ENCODE peak calls at places on chromosomes 11 and 22, in eight cellular contexts. L is kidney epithelial cell, U is astrocyte of the spinal cord, Z is lung, G is left ventricle myocardium inferior, C is fibroblast of pulmonary artery, K is prostate gland, B is A549. X is an unnamed sample.

GRCh38 chr11:75465701-75466531 is 32.9 kb upstream of the KLHL35 start:
- DNase-seq in L (no peak), U (peak; percentile 29), Z (no peak), G (no peak), C (peak; percentile 33), K (no peak), B (no peak), X (no peak)

GRCh38 chr11:105763594-105763993 is 153.7 kb downstream of the GRIA4 start:
- DNase-seq in L (no peak), U (no peak), Z (no peak), G (no peak), C (no peak), K (no peak), B (no peak), X (no peak)

GRCh38 chr11:113363996-113364641 is 23.5 kb upstream of the ANKK1 start:
- DNase-seq in L (no peak), U (no peak), Z (no peak), G (no peak), C (no peak), K (no peak), B (no peak), X (no peak)

GRCh38 chr11:127620660-127621059 is 620.1 kb upstream of the KIRREL3 start:
- DNase-seq in L (no peak), U (peak; percentile 38), Z (no peak), G (no peak), C (peak; percentile 10), K (no peak), B (no peak), X (peak; percentile 6)

GRCh38 chr22:40310771-40311120 is 35.6 kb upstream of the ADSL start:
- DNase-seq in L (no peak), U (no peak), Z (no peak), G (no peak), C (no peak), K (no peak), B (no peak), X (no peak)

GRCh38 chr11:75557649-75558494 is 4.2 kb upstream of the SERPINH1 start:
- DNase-seq in L (no peak), U (peak; percentile 88), Z (peak; percentile 78), G (no peak), C (peak; percentile 96), K (peak; percentile 48), B (no peak), X (no peak)

GRCh38 chr11:9796854-9797253 is 133.0 kb downstream of the SWAP70 start:
- DNase-seq in L (no peak), U (no peak), Z (no peak), G (no peak), C (no peak), K (no peak), B (no peak), X (peak; percentile 32)

GRCh38 chr22:35476341-35476740 is 64.3 kb upstream of the RASD2 start:
- DNase-seq in L (peak; percentile 37), U (peak; percentile 38), Z (no peak), G (no peak), C (no peak), K (no peak), B (no peak), X (no peak)

GRCh38 chr11:38060930-38061329 is 1462.9 kb upstream of the RAG2 start:
- DNase-seq in L (no peak), U (no peak), Z (no peak), G (no peak), C (no peak), K (no peak), B (no peak), X (no peak)

GRCh38 chr22:42937164-42937854 is 77.6 kb downstream of the PACSIN2 start:
- DNase-seq in L (no peak), U (peak; percentile 84), Z (peak; percentile 76), G (no peak), C (peak; percentile 67), K (no peak), B (peak; percentile 71), X (peak; percentile 86)

GRCh38 chr11:103528596-103528995 is 419.4 kb downstream of the DYNC2H1 start:
- DNase-seq in L (no peak), U (no peak), Z (no peak), G (no peak), C (no peak), K (no peak), B (no peak), X (no peak)

GRCh38 chr11:103525069-103525468 is 415.8 kb downstream of the DYNC2H1 start:
- DNase-seq in L (no peak), U (peak; percentile 64), Z (no peak), G (no peak), C (peak; percentile 65), K (no peak), B (no peak), X (no peak)

GRCh38 chr11:103530257-103530656 is 421.0 kb downstream of the DYNC2H1 start:
- DNase-seq in L (no peak), U (no peak), Z (no peak), G (no peak), C (peak; percentile 51), K (no peak), B (no peak), X (no peak)

GRCh38 chr11:103529217-103529684 is 420.0 kb downstream of the DYNC2H1 start:
- DNase-seq in L (peak; percentile 75), U (peak; percentile 59), Z (no peak), G (no peak), C (peak; percentile 63), K (no peak), B (peak; percentile 62), X (no peak)

DNA sequence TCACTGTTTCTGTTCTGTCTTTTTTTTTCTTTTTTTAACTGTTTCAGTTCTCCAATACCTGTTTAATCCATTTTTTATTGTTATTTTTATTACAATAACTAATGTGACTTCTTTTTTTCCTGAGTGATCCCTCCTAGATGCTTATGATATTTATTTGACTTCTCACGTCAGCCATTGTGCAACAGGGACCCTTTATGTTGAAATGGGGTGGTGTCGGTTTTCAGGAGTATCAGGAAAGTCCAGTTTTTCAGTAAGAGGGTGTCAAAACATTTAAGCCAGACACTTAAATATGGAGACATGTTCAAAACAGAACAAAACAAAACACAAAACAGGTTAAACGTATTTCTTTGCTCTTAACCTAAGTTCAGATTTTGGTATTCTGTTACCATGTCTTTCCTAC is 418.8 kb downstream of the DYNC2H1 start:
- DNase-seq in L (no peak), U (no peak), Z (no peak), G (no peak), C (peak; percentile 35), K (no peak), B (no peak), X (no peak)
- H3K4me3 ChIP-seq in L (no peak overlapping the region), U (no peak overlapping the region), Z (no peak overlapping the region), G (no peak overlapping the region), C (no peak overlapping the region), K (no peak overlapping the region), B (no peak overlapping the region), X (no peak overlapping the region)

GRCh38 chr11:117219001-117219400 is 12.9 kb downstream of the PCSK7 start:
- DNase-seq in L (no peak), U (no peak), Z (no peak), G (no peak), C (no peak), K (no peak), B (no peak), X (no peak)

GRCh38 chr11:117217141-117217609 is 14.7 kb downstream of the PCSK7 start:
- DNase-seq in L (no peak), U (no peak), Z (no peak), G (no peak), C (peak; percentile 98), K (no peak), B (no peak), X (no peak)

GRCh38 chr11:117219455-117219854 is 12.4 kb downstream of the PCSK7 start:
- DNase-seq in L (no peak), U (no peak), Z (no peak), G (no peak), C (no peak), K (no peak), B (no peak), X (no peak)

GRCh38 chr11:117218133-117218915 is 13.5 kb downstream of the PCSK7 start:
- DNase-seq in L (no peak), U (no peak), Z (no peak), G (no peak), C (peak; percentile 88), K (no peak), B (no peak), X (no peak)

GRCh38 chr11:117217685-117218084 is 14.2 kb downstream of the PCSK7 start:
- DNase-seq in L (no peak), U (no peak), Z (no peak), G (no peak), C (no peak), K (no peak), B (no peak), X (no peak)
- H3K4me3 ChIP-seq in L (no peak overlapping the region), U (no peak overlapping the region), Z (no peak overlapping the region), G (peak overlapping the region; percentile 22), C (no peak overlapping the region), K (no peak overlapping the region), B (no peak overlapping the region), X (no peak overlapping the region)

DNA sequence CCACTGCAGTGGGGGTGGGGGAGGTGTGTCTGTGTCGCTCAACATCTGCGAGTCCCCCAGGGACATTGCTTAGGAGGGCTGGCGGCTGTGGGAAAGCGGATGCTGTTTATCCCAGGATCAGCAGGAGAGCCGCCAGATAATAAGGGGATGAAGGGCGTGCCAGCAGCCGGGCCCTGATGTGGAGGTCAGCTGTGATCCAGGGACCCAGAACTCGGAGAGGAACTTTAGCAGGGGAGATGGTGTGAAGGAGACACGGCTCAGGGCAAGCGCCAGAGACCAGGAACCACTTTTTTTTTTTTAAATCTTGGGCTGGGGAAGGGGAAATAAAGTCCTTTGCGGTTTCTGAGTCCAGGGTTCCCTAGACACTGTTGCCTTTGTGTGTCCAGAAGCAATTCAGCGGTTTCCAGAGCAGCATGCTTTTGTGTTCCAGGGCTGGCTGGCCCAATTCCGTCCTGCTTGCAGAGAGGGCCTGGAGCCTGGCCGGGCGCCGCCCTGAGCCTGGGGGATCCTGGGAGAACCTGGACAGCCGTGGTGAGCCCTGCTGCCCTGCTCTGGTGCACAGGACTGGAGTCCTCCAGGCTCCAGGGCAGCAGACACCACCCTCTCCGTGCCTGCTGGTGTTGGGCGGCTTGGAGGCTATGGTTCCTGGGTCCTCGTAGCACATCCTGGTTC is at the start of gene GRAMD4:
- DNase-seq in L (no peak), U (peak; percentile 66), Z (no peak), G (peak; percentile 74), C (no peak), K (no peak), B (no peak), X (peak; percentile 58)
- H3K4me3 ChIP-seq in L (no peak within 1 kb of the TSS), U (no peak within 1 kb of the TSS), Z (no peak within 1 kb of the TSS), G (peak within 1 kb of the TSS; percentile 11), C (no peak within 1 kb of the TSS), K (no peak within 1 kb of the TSS), B (no peak within 1 kb of the TSS), X (no peak within 1 kb of the TSS)

DNA sequence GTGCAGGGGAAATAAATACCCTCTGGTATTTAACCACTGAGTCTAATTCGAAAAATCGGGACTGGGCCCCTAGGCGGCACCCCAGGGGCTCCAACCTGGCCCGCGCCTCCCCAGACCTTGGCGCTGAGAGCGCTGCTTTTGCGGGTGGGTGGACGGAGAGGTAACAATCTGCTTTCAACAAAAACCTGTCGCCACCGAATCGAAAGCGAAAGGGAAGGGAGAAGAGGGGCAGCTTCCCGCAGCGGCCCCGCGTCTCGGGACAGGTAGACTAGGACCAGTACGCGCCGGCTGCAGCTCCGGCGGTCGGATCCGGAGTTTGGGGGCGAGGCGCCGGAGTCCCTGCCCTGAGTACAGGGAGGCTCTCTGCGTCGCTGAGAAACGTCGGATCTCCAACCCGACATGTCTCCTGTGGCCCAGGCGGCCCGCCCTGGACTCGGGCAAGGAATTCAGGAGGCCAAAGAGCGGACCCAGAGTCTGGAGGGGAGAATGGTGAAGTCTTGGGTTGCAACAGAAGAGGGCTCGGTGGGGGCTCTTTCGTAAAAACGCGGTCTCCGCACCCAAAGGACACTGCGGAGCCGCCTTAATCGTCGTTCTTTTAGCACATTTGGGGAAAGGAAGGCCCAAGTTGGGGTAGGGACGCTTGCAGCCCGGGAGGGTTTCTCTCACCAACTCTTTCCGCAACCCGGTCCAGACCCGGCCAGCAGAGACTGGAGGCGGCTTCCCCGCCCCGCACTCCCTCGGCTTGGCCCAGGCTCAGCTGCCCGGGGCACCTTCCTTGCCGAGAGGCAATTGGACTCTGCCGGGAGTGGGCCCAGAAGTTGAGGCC is 4.1 kb downstream of the ALX4 start:
- DNase-seq in L (no peak), U (no peak), Z (peak; percentile 38), G (no peak), C (no peak), K (no peak), B (no peak), X (no peak)
- H3K4me3 ChIP-seq in L (peak overlapping the region; percentile 37), U (peak overlapping the region; percentile 34), Z (peak overlapping the region; percentile 30), G (peak overlapping the region; percentile 66), C (peak overlapping the region; percentile 47), K (peak overlapping the region; percentile 29), B (peak overlapping the region; percentile 29), X (peak overlapping the region; percentile 25)

X was measured in NB4.